ENCODE peak calls at places on chromosomes 7 and 10, in four cellular contexts. One of them, this sample, is unnamed.

GRCh38 chr7:8516976-8517375 is 83.6 kb downstream of the NXPH1 start:
- DNase-seq in AG04450: no peak
- DNase-seq in tibial nerve: no peak
- DNase-seq in brain microvascular endothelial cell: no peak
- DNase-seq in this sample: no peak

GRCh38 chr7:5703572-5704533 is 77.6 kb downstream of the RNF216 start:
- DNase-seq in tibial nerve: no peak
- DNase-seq in brain microvascular endothelial cell: no peak
- DNase-seq in AG04450: no peak
- DNase-seq in this sample: no peak

GRCh38 chr10:42983595-42983990 is 93.3 kb upstream of the RET start:
- DNase-seq in AG04450: no peak
- DNase-seq in tibial nerve: no peak
- DNase-seq in brain microvascular endothelial cell: no peak
- DNase-seq in this sample: no peak

GRCh38 chr7:70944516-70944915 is 187.4 kb upstream of the GALNT17 start:
- DNase-seq in AG04450: no peak
- DNase-seq in tibial nerve: no peak
- DNase-seq in brain microvascular endothelial cell: no peak
- DNase-seq in this sample: no peak

GRCh38 chr10:32153931-32154330 is 97.7 kb upstream of the KIF5B start:
- DNase-seq in brain microvascular endothelial cell: no peak
- DNase-seq in AG04450: no peak
- DNase-seq in tibial nerve: no peak
- DNase-seq in this sample: no peak

GRCh38 chr10:43781480-43782361 is 133.0 kb upstream of the ZNF32 start:
- DNase-seq in AG04450: no peak
- DNase-seq in brain microvascular endothelial cell: peak
- DNase-seq in tibial nerve: no peak
- DNase-seq in this sample: peak

GRCh38 chr7:120404042-120404441 is 131.1 kb downstream of the KCND2 start:
- DNase-seq in brain microvascular endothelial cell: no peak
- DNase-seq in tibial nerve: no peak
- DNase-seq in AG04450: no peak
- DNase-seq in this sample: no peak

GRCh38 chr7:131015131-131015954 is 281.3 kb upstream of the KLF14 start:
- DNase-seq in brain microvascular endothelial cell: peak
- DNase-seq in tibial nerve: no peak
- DNase-seq in AG04450: no peak
- DNase-seq in this sample: no peak

GRCh38 chr7:50815138-50815537 is 32.4 kb upstream of the GRB10 start:
- DNase-seq in tibial nerve: no peak
- DNase-seq in brain microvascular endothelial cell: no peak
- DNase-seq in AG04450: no peak
- DNase-seq in this sample: no peak

GRCh38 chr7:35849158-35849831 is 48.4 kb downstream of the SEPTIN7 start:
- DNase-seq in tibial nerve: no peak
- DNase-seq in brain microvascular endothelial cell: peak
- DNase-seq in AG04450: no peak
- DNase-seq in this sample: no peak
- TF ChIP-seq CTCF in tibial nerve: no peak
- TF ChIP-seq CTCF in brain microvascular endothelial cell: peak
- TF ChIP-seq CTCF in AG04450: no peak
- TF ChIP-seq CTCF in this sample: no peak

GRCh38 chr10:58435297-58435696 is 50.1 kb downstream of the TFAM start:
- DNase-seq in brain microvascular endothelial cell: peak
- DNase-seq in AG04450: peak
- DNase-seq in tibial nerve: no peak
- DNase-seq in this sample: no peak
- TF ChIP-seq CTCF in brain microvascular endothelial cell: peak
- TF ChIP-seq CTCF in AG04450: no peak
- TF ChIP-seq CTCF in tibial nerve: no peak
- TF ChIP-seq CTCF in this sample: no peak

DNA sequence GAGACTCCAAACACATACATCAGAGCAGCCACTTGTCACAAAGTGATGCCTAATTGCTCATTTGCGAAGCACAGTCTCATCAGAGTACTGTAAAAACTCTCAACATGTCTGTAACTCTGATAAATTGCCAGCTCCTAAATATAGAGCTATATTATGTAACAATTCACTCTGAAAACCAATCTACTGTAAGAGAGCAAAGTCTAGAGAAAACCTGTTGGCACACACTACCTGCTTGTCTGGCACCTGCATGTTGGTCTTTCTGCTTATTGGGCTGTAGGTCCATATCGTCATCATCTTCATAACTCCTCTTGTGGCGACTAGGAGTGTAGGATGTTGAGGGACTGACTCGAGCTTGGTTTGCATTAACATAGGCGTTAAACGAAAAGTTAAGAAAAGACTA is 19.8 kb downstream of the MCMBP start:
- DNase-seq in AG04450: no peak
- DNase-seq in brain microvascular endothelial cell: no peak
- DNase-seq in tibial nerve: no peak
- DNase-seq in this sample: no peak
- TF ChIP-seq CTCF in AG04450: no peak
- TF ChIP-seq CTCF in brain microvascular endothelial cell: no peak
- TF ChIP-seq CTCF in tibial nerve: no peak
- TF ChIP-seq CTCF in this sample: no peak

GRCh38 chr7:149286811-149287400 is 24.9 kb downstream of the ZNF783 start:
- DNase-seq in tibial nerve: no peak
- DNase-seq in brain microvascular endothelial cell: no peak
- DNase-seq in AG04450: no peak
- DNase-seq in this sample: no peak

GRCh38 chr7:149283321-149283720 is 21.3 kb downstream of the ZNF783 start:
- DNase-seq in AG04450: no peak
- DNase-seq in tibial nerve: no peak
- DNase-seq in brain microvascular endothelial cell: no peak
- DNase-seq in this sample: no peak

GRCh38 chr7:149285581-149285975 is 23.6 kb downstream of the ZNF783 start:
- DNase-seq in brain microvascular endothelial cell: peak
- DNase-seq in AG04450: no peak
- DNase-seq in tibial nerve: no peak
- DNase-seq in this sample: no peak

GRCh38 chr7:149284343-149284742 is 22.3 kb downstream of the ZNF783 start:
- DNase-seq in tibial nerve: no peak
- DNase-seq in AG04450: no peak
- DNase-seq in brain microvascular endothelial cell: no peak
- DNase-seq in this sample: no peak

GRCh38 chr7:149284850-149285580 is 23.0 kb downstream of the ZNF783 start:
- DNase-seq in AG04450: peak
- DNase-seq in tibial nerve: peak
- DNase-seq in brain microvascular endothelial cell: peak
- DNase-seq in this sample: peak
- TF ChIP-seq CTCF in AG04450: no peak
- TF ChIP-seq CTCF in tibial nerve: no peak
- TF ChIP-seq CTCF in brain microvascular endothelial cell: no peak
- TF ChIP-seq CTCF in this sample: no peak

DNA sequence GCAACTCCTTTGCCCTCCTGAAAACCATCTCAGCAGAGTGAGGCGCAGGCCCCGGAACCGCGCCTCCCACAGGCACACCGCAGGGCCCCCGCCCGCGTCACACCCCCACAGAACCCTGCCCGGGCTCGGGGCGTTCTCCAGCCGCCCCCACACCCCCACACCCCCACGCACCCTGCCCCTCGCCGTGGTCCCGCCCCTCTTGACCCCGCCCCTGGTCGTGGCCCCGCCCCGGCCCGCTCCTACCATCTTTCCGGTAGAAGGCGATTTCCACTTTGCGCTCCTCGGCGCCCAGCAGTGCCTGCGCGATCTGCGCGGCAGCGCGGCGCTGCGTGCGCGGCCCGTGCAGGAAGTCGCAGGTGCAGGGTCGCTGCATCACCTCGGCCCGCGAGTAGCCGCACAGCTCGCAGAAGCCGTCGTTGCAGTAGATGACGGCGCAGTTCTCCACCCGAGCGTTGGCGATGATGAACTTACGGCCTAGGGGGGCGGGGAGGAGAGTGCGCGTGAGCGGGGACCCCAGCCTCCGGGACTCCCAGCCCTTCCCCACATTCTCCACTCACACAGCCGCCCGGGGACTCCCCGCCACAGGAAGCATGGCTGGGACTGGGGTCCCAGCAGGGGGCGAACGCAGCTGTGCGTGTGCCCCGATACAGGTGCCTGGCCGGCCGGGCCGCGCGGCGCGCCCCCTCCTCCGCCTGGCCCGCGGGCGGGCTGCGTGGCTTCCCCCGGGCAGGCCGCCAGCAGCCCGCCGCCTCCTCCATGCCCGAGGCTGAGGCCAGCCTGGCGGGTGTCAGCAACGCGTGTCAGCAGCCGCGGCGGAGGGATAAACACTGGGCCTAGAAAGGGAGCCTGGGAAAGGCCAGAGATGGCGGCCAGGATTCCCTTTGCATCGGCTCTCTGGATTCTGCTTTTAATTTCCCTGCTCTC is 3.4 kb downstream of the KCNH2 start:
- DNase-seq in AG04450: no peak
- DNase-seq in brain microvascular endothelial cell: no peak
- DNase-seq in tibial nerve: no peak
- DNase-seq in this sample: peak
- TF ChIP-seq CTCF in AG04450: peak
- TF ChIP-seq CTCF in brain microvascular endothelial cell: peak
- TF ChIP-seq CTCF in tibial nerve: no peak
- TF ChIP-seq CTCF in this sample: no peak

GRCh38 chr7:114422478-114423217 is 8.0 kb downstream of the FOXP2 start:
- DNase-seq in brain microvascular endothelial cell: no peak
- DNase-seq in AG04450: no peak
- DNase-seq in tibial nerve: no peak
- DNase-seq in this sample: no peak
- TF ChIP-seq CTCF in brain microvascular endothelial cell: peak
- TF ChIP-seq CTCF in AG04450: peak
- TF ChIP-seq CTCF in tibial nerve: no peak
- TF ChIP-seq CTCF in this sample: no peak

DNA sequence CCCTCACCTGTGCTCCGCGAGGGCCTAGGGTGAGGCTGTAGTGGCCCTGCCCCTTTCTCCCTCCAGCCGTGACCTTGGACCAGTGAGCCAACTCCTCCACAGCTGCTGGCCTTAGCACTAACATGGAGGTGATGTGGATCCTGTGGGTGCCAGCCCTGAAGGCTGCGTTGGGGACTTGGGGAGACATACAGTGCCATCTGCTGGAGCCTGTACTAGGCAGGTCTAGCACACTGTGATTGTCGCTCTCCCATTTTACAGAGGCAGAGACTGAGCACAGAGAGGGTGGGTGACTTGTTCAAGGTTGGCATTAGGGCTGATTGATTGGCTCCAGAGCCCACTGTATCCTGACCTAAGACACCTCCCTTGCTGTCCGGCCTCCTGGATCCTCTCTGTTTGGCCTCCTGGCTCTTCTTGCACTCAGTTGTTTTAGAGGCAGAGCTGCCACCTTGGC is 37.6 kb downstream of the PRF1 start:
- DNase-seq in brain microvascular endothelial cell: no peak
- DNase-seq in AG04450: no peak
- DNase-seq in tibial nerve: no peak
- DNase-seq in this sample: no peak
- TF ChIP-seq CTCF in brain microvascular endothelial cell: peak
- TF ChIP-seq CTCF in AG04450: no peak
- TF ChIP-seq CTCF in tibial nerve: no peak
- TF ChIP-seq CTCF in this sample: no peak

DNA sequence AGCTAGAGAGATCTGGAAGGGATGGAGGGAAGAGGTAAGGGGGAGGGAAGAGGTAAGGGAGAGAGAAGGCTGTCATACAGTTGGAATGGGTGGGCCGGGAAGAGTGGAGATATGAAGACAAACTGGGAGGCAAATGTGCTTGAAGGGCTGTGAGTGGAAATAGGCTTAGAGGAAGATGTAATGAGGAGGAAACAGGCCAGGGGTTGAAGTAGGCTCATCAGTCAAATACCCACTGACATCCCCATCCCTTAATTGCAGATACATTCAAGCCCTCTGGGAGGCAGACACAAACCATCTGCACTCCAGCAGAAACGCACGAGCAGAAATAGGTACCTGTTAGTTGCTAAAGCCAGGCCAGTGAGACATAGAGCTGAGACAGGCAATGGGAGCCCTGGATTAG is 2.1 kb downstream of the SYNPO2L start:
- DNase-seq in AG04450: no peak
- DNase-seq in brain microvascular endothelial cell: peak
- DNase-seq in tibial nerve: no peak
- DNase-seq in this sample: no peak
- TF ChIP-seq CTCF in AG04450: peak
- TF ChIP-seq CTCF in brain microvascular endothelial cell: peak
- TF ChIP-seq CTCF in tibial nerve: no peak
- TF ChIP-seq CTCF in this sample: no peak

GRCh38 chr10:61995093-61995492 is 93.6 kb downstream of the ARID5B start:
- DNase-seq in tibial nerve: no peak
- DNase-seq in brain microvascular endothelial cell: no peak
- DNase-seq in AG04450: no peak
- DNase-seq in this sample: no peak
- TF ChIP-seq CTCF in tibial nerve: no peak
- TF ChIP-seq CTCF in brain microvascular endothelial cell: no peak
- TF ChIP-seq CTCF in AG04450: no peak
- TF ChIP-seq CTCF in this sample: no peak

This sample was measured in natural killer cell.